ENCODE peak calls at places on chromosomes 5 and 9, in six cellular contexts. P is GM23248; I is A549; G is CD8-positive, alpha-beta T cell; O is IMR-90; J is tibial artery. V is an unnamed sample.

GRCh38 chr9:87739546-87739945 is 13.6 kb downstream of the CTSL start:
- DNase-seq in P (no peak), I (no peak), G (no peak), O (no peak), J (no peak), V (no peak)

GRCh38 chr9:1554123-1555045 is 460.8 kb upstream of the SMARCA2 start:
- DNase-seq in P (no peak), I (no peak), G (no peak), O (no peak), J (no peak), V (peak; percentile 86)

GRCh38 chr5:66742083-66742895 is 146.1 kb downstream of the MAST4 start:
- DNase-seq in P (no peak), I (peak; percentile 61), G (no peak), O (no peak), J (no peak), V (no peak)

GRCh38 chr5:174624754-174625506 is 99.5 kb upstream of the MSX2 start:
- DNase-seq in P (no peak), I (no peak), G (no peak), O (peak; percentile 41), J (no peak), V (no peak)

GRCh38 chr5:89972901-89973300 is 436.7 kb downstream of the CETN3 start:
- DNase-seq in P (peak; percentile 34), I (no peak), G (no peak), O (no peak), J (no peak), V (no peak)

GRCh38 chr5:81486711-81487110 is 92.8 kb upstream of the ACOT12 start:
- DNase-seq in P (peak; percentile 5), I (no peak), G (no peak), O (no peak), J (no peak), V (no peak)

GRCh38 chr9:93949694-93950449 is 5.3 kb downstream of the BARX1 start:
- DNase-seq in P (peak; percentile 26), I (no peak), G (no peak), O (no peak), J (no peak), V (no peak)

GRCh38 chr5:168891175-168891812 is 312.1 kb upstream of the PANK3 start:
- DNase-seq in P (no peak), I (no peak), G (no peak), O (no peak), J (no peak), V (no peak)

GRCh38 chr5:139458580-139459407 is 3.7 kb downstream of the ECSCR start:
- DNase-seq in P (peak; percentile 94), I (no peak), G (peak; percentile 62), O (peak; percentile 88), J (no peak), V (no peak)

GRCh38 chr5:73093943-73094342 is 26.4 kb upstream of the TMEM171 start:
- DNase-seq in P (peak; percentile 87), I (peak; percentile 49), G (no peak), O (peak; percentile 78), J (no peak), V (no peak)

GRCh38 chr5:119864286-119864685 is 234.9 kb downstream of the FAM170A start:
- DNase-seq in P (peak; percentile 0), I (no peak), G (no peak), O (no peak), J (no peak), V (no peak)

GRCh38 chr5:110265199-110265598 is 461.3 kb downstream of the TMEM232 start:
- DNase-seq in P (no peak), I (no peak), G (no peak), O (no peak), J (no peak), V (no peak)

GRCh38 chr9:87766697-87767096 is 40.8 kb downstream of the CTSL start:
- DNase-seq in P (no peak), I (peak; percentile 18), G (no peak), O (no peak), J (no peak), V (no peak)

GRCh38 chr5:28234356-28234968 is 1196.1 kb upstream of the CDH9 start:
- DNase-seq in P (no peak), I (no peak), G (no peak), O (no peak), J (no peak), V (no peak)

GRCh38 chr5:136388474-136388873 is 23.1 kb upstream of the TRPC7 start:
- DNase-seq in P (no peak), I (no peak), G (no peak), O (no peak), J (no peak), V (no peak)

GRCh38 chr9:72312563-72312962 is 52.4 kb downstream of the ZFAND5 start:
- DNase-seq in P (no peak), I (no peak), G (no peak), O (no peak), J (no peak), V (no peak)

GRCh38 chr5:76688836-76689235 is 27.1 kb upstream of the F2R start:
- DNase-seq in P (peak; percentile 49), I (no peak), G (no peak), O (peak; percentile 53), J (no peak), V (no peak)

GRCh38 chr9:24381205-24381604 is 164.5 kb downstream of the IZUMO3 start:
- DNase-seq in P (no peak), I (no peak), G (no peak), O (no peak), J (no peak), V (no peak)

GRCh38 chr9:8473226-8473625 is 673.6 kb upstream of the DMAC1 start:
- DNase-seq in P (no peak), I (no peak), G (no peak), O (no peak), J (no peak), V (no peak)

GRCh38 chr5:127153031-127153430 is 79.7 kb upstream of the C5orf63 start:
- DNase-seq in P (no peak), I (no peak), G (no peak), O (no peak), J (no peak), V (no peak)
- H3K9me3 ChIP-seq in P (no peaks in the 10 kb centered on the region), I (no peaks in the 10 kb centered on the region), G (no peaks in the 10 kb centered on the region), O (peaks cover 2% of the 10 kb centered on the region), J (no peaks in the 10 kb centered on the region), V (peaks cover 10% of the 10 kb centered on the region)

GRCh38 chr9:16010221-16010620 is 457.4 kb downstream of the CCDC171 start:
- DNase-seq in P (peak; percentile 71), I (no peak), G (no peak), O (peak; percentile 73), J (no peak), V (no peak)
- H3K9me3 ChIP-seq in P (no peaks in the 10 kb centered on the region), I (peaks cover 6% of the 10 kb centered on the region), G (no peaks in the 10 kb centered on the region), O (peaks cover 2% of the 10 kb centered on the region), J (no peaks in the 10 kb centered on the region), V (no peaks in the 10 kb centered on the region)

DNA sequence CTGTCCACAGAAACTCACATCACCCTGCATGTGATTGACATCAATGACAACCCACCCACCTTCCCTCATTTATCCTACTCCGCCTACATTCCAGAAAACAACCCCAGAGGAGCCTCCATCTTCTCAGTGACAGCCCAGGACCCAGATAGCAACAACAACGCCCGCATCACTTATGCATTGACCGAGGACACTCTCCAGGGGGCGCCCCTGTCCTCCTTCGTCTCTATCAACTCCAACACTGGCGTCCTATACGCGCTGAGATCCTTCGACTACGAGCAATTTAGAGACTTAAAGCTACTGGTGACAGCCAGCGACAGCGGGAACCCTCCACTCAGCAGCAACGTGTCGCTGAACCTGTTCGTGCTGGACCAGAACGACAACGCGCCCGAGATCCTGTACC is 1.7 kb downstream of the PCDHGA3 start:
- DNase-seq in P (no peak), I (no peak), G (no peak), O (no peak), J (no peak), V (no peak)
- H3K9me3 ChIP-seq in P (no peaks in the 10 kb centered on the region), I (peaks cover 16% of the 10 kb centered on the region), G (peaks cover 11% of the 10 kb centered on the region), O (peaks cover 29% of the 10 kb centered on the region), J (peaks cover 6% of the 10 kb centered on the region), V (peaks cover 3% of the 10 kb centered on the region)

GRCh38 chr9:124140941-124141568 is 116.7 kb upstream of the NEK6 start:
- DNase-seq in P (no peak), I (no peak), G (no peak), O (no peak), J (no peak), V (no peak)

GRCh38 chr9:124149992-124150391 is 107.8 kb upstream of the NEK6 start:
- DNase-seq in P (peak; percentile 40), I (no peak), G (no peak), O (peak; percentile 26), J (no peak), V (peak; percentile 27)

GRCh38 chr9:124145903-124146575 is 111.7 kb upstream of the NEK6 start:
- DNase-seq in P (no peak), I (no peak), G (no peak), O (no peak), J (no peak), V (no peak)
- H3K9me3 ChIP-seq in P (no peaks in the 10 kb centered on the region), I (no peaks in the 10 kb centered on the region), G (no peaks in the 10 kb centered on the region), O (no peaks in the 10 kb centered on the region), J (no peaks in the 10 kb centered on the region), V (no peaks in the 10 kb centered on the region)

GRCh38 chr9:135655317-135656003 is 7.6 kb upstream of the LCN9 start:
- DNase-seq in P (no peak), I (no peak), G (no peak), O (no peak), J (no peak), V (no peak)

GRCh38 chr9:135649508-135649907 is 10.2 kb upstream of the GLT6D1 start:
- DNase-seq in P (no peak), I (no peak), G (no peak), O (no peak), J (no peak), V (no peak)

GRCh38 chr9:135647897-135648296 is 8.6 kb upstream of the GLT6D1 start:
- DNase-seq in P (no peak), I (no peak), G (no peak), O (no peak), J (no peak), V (no peak)

GRCh38 chr9:135648494-135649410 is 9.4 kb upstream of the GLT6D1 start:
- DNase-seq in P (no peak), I (no peak), G (no peak), O (no peak), J (no peak), V (no peak)

DNA sequence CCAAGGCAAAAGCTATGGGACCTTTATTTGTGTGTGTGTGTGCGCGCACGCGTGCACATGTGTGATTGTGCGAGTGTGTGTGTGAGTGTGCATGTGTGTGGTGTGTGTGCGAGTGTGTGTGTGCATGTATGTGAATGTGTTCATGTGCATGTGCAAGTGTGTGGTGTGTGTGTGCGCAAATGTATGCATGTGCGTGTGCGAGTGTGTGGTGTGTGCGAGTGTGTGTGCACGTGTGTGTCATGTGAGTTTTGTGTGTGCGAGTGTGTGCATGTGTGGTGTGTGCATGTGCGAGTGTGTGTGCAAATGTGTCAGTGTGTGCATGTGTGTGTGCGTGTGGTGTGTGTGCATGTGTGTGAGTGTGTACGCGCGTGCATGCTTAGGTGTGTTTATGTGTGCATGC is 11.1 kb upstream of the GLT6D1 start:
- DNase-seq in P (no peak), I (no peak), G (no peak), O (no peak), J (no peak), V (no peak)
- H3K9me3 ChIP-seq in P (peaks cover 4% of the 10 kb centered on the region), I (peaks cover 70% of the 10 kb centered on the region), G (peaks cover 20% of the 10 kb centered on the region), O (peaks cover 19% of the 10 kb centered on the region), J (peaks cover 8% of the 10 kb centered on the region), V (peaks cover 29% of the 10 kb centered on the region)

GRCh38 chr5:159385994-159386711 is 55.9 kb upstream of the IL12B start:
- DNase-seq in P (no peak), I (no peak), G (no peak), O (no peak), J (no peak), V (no peak)

GRCh38 chr5:159385529-159385928 is 55.2 kb upstream of the IL12B start:
- DNase-seq in P (no peak), I (no peak), G (no peak), O (no peak), J (no peak), V (no peak)
- H3K9me3 ChIP-seq in P (no peaks in the 10 kb centered on the region), I (peaks cover 37% of the 10 kb centered on the region), G (peaks cover 7% of the 10 kb centered on the region), O (peaks cover 8% of the 10 kb centered on the region), J (no peaks in the 10 kb centered on the region), V (peaks cover 4% of the 10 kb centered on the region)

V was measured in SJCRH30.